ENCODE peak calls at places on chromosomes 13 and 19, in eight cellular contexts. U is ACHN; X is SK-MEL-5; L is NCI-H2107; Q is activated T-helper 2 cell treated with anti-CD3 and anti-CD28 coated beads, Interferon-gamma antibody, Interleukin-2, Interleukin-4, amounts not matched to agents 10 μg/mL and 5 μg/mL and 100 μg/mL, durations not matched to agents 14 hours and 24 hours and 36 hours; P is left cardiac atrium; Z is stimulated activated CD8-positive, alpha-beta memory T cell treated with anti-CD3 and anti-CD28 coated beads, Interleukin-7, amount 100 ng/mL, for 1 hour; O is A549. K is an unnamed sample.

GRCh38 chr13:97235549-97236206 is 13.5 kb downstream of the MBNL2 start:
- DNase-seq in U (no peak), X (no peak), Q (no peak), L (no peak), Z (no peak), O (no peak), P (peak; percentile 51), K (no peak)

GRCh38 chr13:76799696-76800095 is 86.5 kb downstream of the KCTD12 start:
- DNase-seq in Q (no peak), X (no peak), P (no peak), U (no peak), Z (no peak), L (no peak), O (no peak), K (no peak)

GRCh38 chr19:39083983-39084731 is at the start of gene ACP7:
- DNase-seq in Z (no peak), X (no peak), P (no peak), L (no peak), Q (no peak), O (no peak), U (no peak), K (no peak)

GRCh38 chr19:3285647-3286176 is 61.3 kb downstream of the CELF5 start:
- DNase-seq in P (no peak), Q (no peak), L (no peak), U (no peak), Z (no peak), O (no peak), X (no peak), K (no peak)

GRCh38 chr13:93875527-93875926 is 604.0 kb downstream of the DCT start:
- DNase-seq in U (no peak), Z (no peak), Q (no peak), L (no peak), O (no peak), P (no peak), X (no peak), K (no peak)

GRCh38 chr19:13069415-13070369 is 33.0 kb downstream of the LYL1 start:
- DNase-seq in O (no peak), U (no peak), L (no peak), Q (no peak), X (no peak), P (peak; percentile 52), Z (no peak), K (peak; percentile 55)

GRCh38 chr19:12858041-12858928 is 20.0 kb downstream of the MAST1 start:
- DNase-seq in L (no peak), U (no peak), P (no peak), O (no peak), X (no peak), Q (no peak), Z (no peak), K (no peak)

GRCh38 chr13:114097504-114097892 is 34.9 kb downstream of the RASA3 start:
- DNase-seq in Q (no peak), U (no peak), L (no peak), X (no peak), P (peak; percentile 15), Z (no peak), O (no peak), K (no peak)

GRCh38 chr19:23822735-23823134 is 64.0 kb upstream of the ZNF681 start:
- DNase-seq in L (no peak), Z (no peak), Q (no peak), U (no peak), X (no peak), P (no peak), O (no peak), K (no peak)

GRCh38 chr13:72180253-72180952 is 313.4 kb upstream of the DACH1 start:
- DNase-seq in O (no peak), L (no peak), Q (no peak), Z (no peak), X (no peak), P (no peak), U (peak; percentile 72), K (no peak)

GRCh38 chr13:45292176-45292575 is 48.8 kb downstream of the TPT1 start:
- DNase-seq in O (no peak), U (no peak), Z (no peak), L (peak; percentile 19), Q (no peak), P (no peak), X (no peak), K (no peak)

GRCh38 chr19:6026390-6026897 is 48.5 kb upstream of the RANBP3 start:
- DNase-seq in O (no peak), U (no peak), P (no peak), Z (no peak), X (no peak), Q (no peak), L (no peak), K (no peak)

GRCh38 chr13:79483302-79483701 is 2.3 kb downstream of the NDFIP2 start:
- DNase-seq in Q (no peak), P (no peak), X (no peak), Z (no peak), O (no peak), L (no peak), U (peak; percentile 82), K (no peak)